ENCODE peak calls at places on chromosomes 5 and 9, in nine cellular contexts. D, E, Z, T, C, K, P, A and S are unnamed samples.

GRCh38 chr9:105275938-105276337 is 31.5 kb downstream of the SLC44A1 start:
- ATAC-seq in D (no peak), E (peak; percentile 47), Z (no peak), T (no peak), C (no peak), K (peak; percentile 87), P (no peak), A (no peak), S (no peak)

GRCh38 chr9:107905313-107906027 is 415.9 kb upstream of the KLF4 start:
- ATAC-seq in D (no peak), E (no peak), Z (no peak), T (no peak), C (no peak), K (no peak), P (no peak), A (no peak), S (peak; percentile 74)

GRCh38 chr5:54717459-54717858 is 199.9 kb downstream of the SNX18 start:
- ATAC-seq in D (no peak), E (no peak), Z (no peak), T (no peak), C (no peak), K (no peak), P (no peak), A (no peak), S (no peak)

GRCh38 chr9:91412895-91413294 is 10.7 kb downstream of the NFIL3 start:
- ATAC-seq in D (no peak), E (no peak), Z (no peak), T (no peak), C (no peak), K (no peak), P (no peak), A (no peak), S (no peak)

GRCh38 chr5:168417731-168418429 is 68.4 kb upstream of the RARS1 start:
- ATAC-seq in D (no peak), E (no peak), Z (no peak), T (no peak), C (no peak), K (no peak), P (no peak), A (peak; percentile 64), S (no peak)

GRCh38 chr9:109072810-109073435 is 46.8 kb downstream of the TMEM245 start:
- ATAC-seq in D (no peak), E (no peak), Z (no peak), T (no peak), C (no peak), K (no peak), P (no peak), A (no peak), S (no peak)

GRCh38 chr9:20950707-20951106 is 80.7 kb downstream of the HACD4 start:
- ATAC-seq in D (no peak), E (no peak), Z (no peak), T (no peak), C (no peak), K (no peak), P (no peak), A (no peak), S (no peak)

GRCh38 chr9:111069233-111069632 is 31.0 kb upstream of the LPAR1 start:
- ATAC-seq in D (no peak), E (no peak), Z (no peak), T (peak; percentile 46), C (no peak), K (no peak), P (no peak), A (no peak), S (no peak)

GRCh38 chr9:133674091-133674490 is 37.9 kb downstream of the DBH start:
- ATAC-seq in D (no peak), E (no peak), Z (no peak), T (no peak), C (no peak), K (no peak), P (no peak), A (no peak), S (no peak)

GRCh38 chr5:124728331-124729307 is 17.8 kb downstream of the ZNF608 start:
- ATAC-seq in D (no peak), E (no peak), Z (no peak), T (no peak), C (no peak), K (no peak), P (no peak), A (no peak), S (no peak)

GRCh38 chr5:34486808-34487201 is 169.3 kb upstream of the RAI14 start:
- ATAC-seq in D (peak; percentile 15), E (no peak), Z (peak; percentile 42), T (no peak), C (no peak), K (no peak), P (no peak), A (no peak), S (no peak)

GRCh38 chr9:134379774-134380431 is 53.6 kb downstream of the RXRA start:
- ATAC-seq in D (peak; percentile 52), E (no peak), Z (peak; percentile 49), T (no peak), C (no peak), K (no peak), P (no peak), A (no peak), S (no peak)

GRCh38 chr5:149802008-149802407 is 71.9 kb downstream of the PPARGC1B start:
- ATAC-seq in D (no peak), E (no peak), Z (no peak), T (no peak), C (no peak), K (peak; percentile 6), P (no peak), A (no peak), S (no peak)

GRCh38 chr5:126811515-126812198 is 34.7 kb downstream of the LMNB1 start:
- ATAC-seq in D (no peak), E (peak; percentile 51), Z (no peak), T (no peak), C (peak; percentile 79), K (peak; percentile 38), P (peak; percentile 89), A (no peak), S (no peak)

GRCh38 chr9:1505489-1505888 is 455.3 kb downstream of the DMRT2 start:
- ATAC-seq in D (no peak), E (no peak), Z (no peak), T (no peak), C (no peak), K (no peak), P (no peak), A (no peak), S (no peak)

GRCh38 chr5:146877178-146877681 is 1.3 kb downstream of the PPP2R2B start:
- ATAC-seq in D (no peak), E (no peak), Z (no peak), T (no peak), C (no peak), K (no peak), P (no peak), A (no peak), S (no peak)
- H3K4me3 ChIP-seq in D (peak overlapping the region; percentile 58), E (no peak overlapping the region), Z (peak overlapping the region; percentile 50), T (peak overlapping the region; percentile 79), C (peak overlapping the region; percentile 73), K (peak overlapping the region; percentile 38), P (peak overlapping the region; percentile 84), A (peak overlapping the region; percentile 39), S (peak overlapping the region; percentile 27)

DNA sequence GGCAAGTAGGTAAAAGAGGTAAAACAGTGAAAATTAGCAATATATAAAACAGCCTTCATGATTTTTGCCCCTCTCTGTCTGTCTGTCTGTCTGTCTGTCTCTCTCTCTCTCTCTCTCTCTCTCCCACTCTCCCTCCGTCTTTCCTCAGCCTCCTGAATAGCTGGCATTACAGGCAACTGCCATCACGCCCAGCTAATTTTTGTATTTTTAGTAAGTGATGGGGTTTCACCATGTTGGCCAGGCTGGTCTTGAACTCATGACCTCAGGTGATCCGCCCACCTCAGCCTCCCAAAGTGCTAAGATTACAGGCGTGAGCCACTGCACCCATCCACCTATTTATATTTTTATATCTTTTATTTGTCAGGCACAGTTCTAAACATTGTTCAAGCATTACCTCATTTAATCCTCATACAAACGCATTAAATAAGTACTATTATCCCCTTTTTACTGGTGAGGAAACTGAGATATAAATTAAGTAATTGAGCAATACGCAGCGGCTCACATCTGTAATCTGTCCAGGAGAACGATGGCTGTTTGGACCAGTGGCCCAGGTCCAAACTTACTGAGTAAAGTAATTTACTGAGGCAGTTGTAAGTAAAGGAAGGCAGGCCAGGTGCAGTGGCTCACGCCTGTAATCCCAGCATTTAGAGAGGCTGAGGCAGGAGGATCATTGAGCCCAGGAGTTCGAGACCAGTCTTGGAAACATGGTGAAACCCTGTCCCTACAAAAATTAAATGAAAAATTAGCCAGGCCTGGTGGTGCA is 60.9 kb downstream of the UBE2R2 start:
- ATAC-seq in D (no peak), E (no peak), Z (no peak), T (no peak), C (no peak), K (no peak), P (no peak), A (no peak), S (no peak)
- H3K4me1 ChIP-seq in D (peaks cover 29% of the 10 kb centered on the region), E (peaks cover 8% of the 10 kb centered on the region), Z (peaks cover 29% of the 10 kb centered on the region), T (no peaks in the 10 kb centered on the region), C (peaks cover 4% of the 10 kb centered on the region), K (no peaks in the 10 kb centered on the region), P (no peaks in the 10 kb centered on the region), A (peaks cover 54% of the 10 kb centered on the region), S (no peaks in the 10 kb centered on the region)

GRCh38 chr9:92535940-92536850 is at the start of gene ECM2:
- ATAC-seq in D (no peak), E (no peak), Z (no peak), T (peak; percentile 77), C (no peak), K (peak; percentile 53), P (no peak), A (no peak), S (peak; percentile 41)
- H3K4me3 ChIP-seq in D (no peak within 1 kb of the TSS), E (no peak within 1 kb of the TSS), Z (no peak within 1 kb of the TSS), T (peak within 1 kb of the TSS; percentile 67), C (no peak within 1 kb of the TSS), K (no peak within 1 kb of the TSS), P (no peak within 1 kb of the TSS), A (peak within 1 kb of the TSS; percentile 18), S (peak within 1 kb of the TSS; percentile 45)

GRCh38 chr5:32027093-32027716 is 146.9 kb downstream of the GOLPH3 start:
- ATAC-seq in D (no peak), E (no peak), Z (no peak), T (peak; percentile 33), C (no peak), K (no peak), P (no peak), A (peak; percentile 0), S (no peak)

GRCh38 chr5:32030686-32031478 is 143.2 kb downstream of the GOLPH3 start:
- ATAC-seq in D (no peak), E (no peak), Z (no peak), T (no peak), C (no peak), K (no peak), P (no peak), A (no peak), S (no peak)

GRCh38 chr5:32030226-32030625 is 143.9 kb downstream of the GOLPH3 start:
- ATAC-seq in D (no peak), E (no peak), Z (no peak), T (no peak), C (no peak), K (no peak), P (no peak), A (no peak), S (no peak)

GRCh38 chr5:32027717-32028321 is 146.3 kb downstream of the GOLPH3 start:
- ATAC-seq in D (peak; percentile 60), E (peak; percentile 82), Z (peak; percentile 92), T (peak; percentile 92), C (no peak), K (peak; percentile 93), P (no peak), A (peak; percentile 84), S (peak; percentile 93)

DNA sequence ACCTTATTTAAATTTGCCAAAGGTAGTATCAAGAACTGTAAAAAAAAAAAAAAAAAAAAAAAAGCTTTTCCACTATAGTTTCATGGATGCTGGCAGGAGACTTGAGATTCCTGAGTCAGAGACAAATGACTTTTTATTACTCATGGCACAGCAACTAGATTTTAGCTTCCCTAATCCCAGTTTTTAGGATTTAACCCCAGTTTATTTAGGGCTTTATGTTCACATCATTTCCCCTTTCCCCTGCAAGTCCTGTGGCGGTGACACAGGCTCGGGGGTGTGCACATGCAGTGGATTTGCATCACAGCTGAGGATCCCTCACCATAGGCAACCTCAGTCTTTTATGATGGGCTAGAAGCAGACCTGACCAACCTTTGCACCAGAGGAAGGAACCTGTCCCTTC is 144.8 kb downstream of the GOLPH3 start:
- ATAC-seq in D (no peak), E (no peak), Z (no peak), T (no peak), C (no peak), K (no peak), P (no peak), A (no peak), S (no peak)
- H3K4me1 ChIP-seq in D (no peaks in the 10 kb centered on the region), E (peaks cover 31% of the 10 kb centered on the region), Z (peaks cover 34% of the 10 kb centered on the region), T (no peaks in the 10 kb centered on the region), C (peaks cover 17% of the 10 kb centered on the region), K (peaks cover 5% of the 10 kb centered on the region), P (peaks cover 7% of the 10 kb centered on the region), A (peaks cover 76% of the 10 kb centered on the region), S (no peaks in the 10 kb centered on the region)